ENCODE peak calls at places on chromosomes 4 and X, in ten cellular contexts. Q is cardiac muscle cell; Z is activated CD4-positive, CD25-positive, alpha-beta regulatory T cell treated with anti-CD3 and anti-CD28 coated beads, Interleukin-2, amount 50 U/mL, for 72 hours; W is HEK293T; E is ovary; D is COR-L47; M is activated T-cell treated with anti-CD3 and anti-CD28 coated beads, Interleukin-2, amount 50 U/mL, for 48 hours; K is right cardiac atrium; J is T-helper 17 cell; N is activated CD4-positive, alpha-beta T cell treated with anti-CD3 and anti-CD28 coated beads, Interleukin-2, amount 10 ng/mL, durations not matched to agents 7 days and 5 days. X is an unnamed sample.

GRCh38 chrX:18721683-18722499 is 14.4 kb downstream of the PPEF1 start:
- DNase-seq in Q (no peak), Z (no peak), W (no peak), E (no peak), D (no peak), M (no peak), K (no peak), J (no peak), N (no peak), X (no peak)

GRCh38 chrX:144327515-144327914 is 443.6 kb downstream of the UBE2NL start:
- DNase-seq in Q (no peak), Z (no peak), W (no peak), E (no peak), D (no peak), M (no peak), K (no peak), J (no peak), N (no peak), X (no peak)

GRCh38 chrX:6226646-6227444 is 1.8 kb downstream of the NLGN4X start:
- DNase-seq in Q (no peak), Z (no peak), W (no peak), E (peak; percentile 61), D (no peak), M (no peak), K (no peak), J (no peak), N (no peak), X (peak; percentile 31)

GRCh38 chr4:25654031-25654970 is 1.4 kb upstream of the SLC34A2 start:
- DNase-seq in Q (peak; percentile 36), Z (no peak), W (no peak), E (no peak), D (no peak), M (no peak), K (no peak), J (no peak), N (no peak), X (no peak)

GRCh38 chrX:29231800-29232199 is 644.6 kb downstream of the IL1RAPL1 start:
- DNase-seq in Q (peak; percentile 15), Z (no peak), W (no peak), E (no peak), D (no peak), M (no peak), K (no peak), J (no peak), N (no peak), X (no peak)

GRCh38 chrX:119482497-119483480 is 14.5 kb downstream of the SLC25A5 start:
- DNase-seq in Q (peak; percentile 68), Z (peak; percentile 67), W (peak; percentile 84), E (peak; percentile 64), D (peak; percentile 40), M (peak; percentile 78), K (peak; percentile 87), J (peak; percentile 53), N (peak; percentile 52), X (peak; percentile 67)

GRCh38 chrX:70096052-70096451 is 33.8 kb downstream of the OTUD6A start:
- DNase-seq in Q (peak; percentile 46), Z (no peak), W (peak; percentile 18), E (no peak), D (no peak), M (no peak), K (no peak), J (no peak), N (no peak), X (peak; percentile 3)

GRCh38 chrX:142001934-142002333 is 98.2 kb downstream of the MAGEC1 start:
- DNase-seq in Q (no peak), Z (no peak), W (no peak), E (no peak), D (no peak), M (no peak), K (no peak), J (no peak), N (no peak), X (no peak)

GRCh38 chr4:156475322-156475721 is 496.3 kb downstream of the PDGFC start:
- DNase-seq in Q (peak; percentile 75), Z (no peak), W (peak; percentile 18), E (no peak), D (peak; percentile 39), M (no peak), K (no peak), J (no peak), N (no peak), X (peak; percentile 5)

GRCh38 chr4:140851032-140851636 is 94.9 kb upstream of the TBC1D9 start:
- DNase-seq in Q (peak; percentile 78), Z (no peak), W (peak; percentile 66), E (no peak), D (peak; percentile 70), M (no peak), K (no peak), J (no peak), N (peak; percentile 56), X (peak; percentile 69)

GRCh38 chr4:143178923-143179322 is 5.8 kb upstream of the USP38 start:
- DNase-seq in Q (no peak), Z (no peak), W (no peak), E (no peak), D (no peak), M (no peak), K (no peak), J (no peak), N (no peak), X (no peak)

GRCh38 chr4:6909970-6910339 is 329 bp downstream of the TBC1D14 start:
- DNase-seq in Q (no peak), Z (no peak), W (no peak), E (peak; percentile 70), D (peak; percentile 35), M (peak; percentile 56), K (peak; percentile 73), J (no peak), N (peak; percentile 30), X (peak; percentile 38)

GRCh38 chrX:41824551-41824950 is 98.8 kb downstream of the CASK start:
- DNase-seq in Q (peak; percentile 30), Z (no peak), W (peak; percentile 7), E (no peak), D (no peak), M (no peak), K (no peak), J (no peak), N (no peak), X (no peak)

GRCh38 chr4:63105839-63106238 is 1303.4 kb downstream of the TECRL start:
- DNase-seq in Q (no peak), Z (no peak), W (no peak), E (no peak), D (no peak), M (no peak), K (no peak), J (no peak), N (no peak), X (peak; percentile 13)

GRCh38 chr4:150854600-150854999 is 160.5 kb downstream of the LRBA start:
- DNase-seq in Q (no peak), Z (no peak), W (no peak), E (no peak), D (no peak), M (no peak), K (no peak), J (no peak), N (no peak), X (no peak)

GRCh38 chr4:136803430-136803829 is 728.9 kb downstream of the PCDH18 start:
- DNase-seq in Q (no peak), Z (no peak), W (no peak), E (no peak), D (peak; percentile 76), M (no peak), K (no peak), J (no peak), N (no peak), X (no peak)

GRCh38 chrX:41723821-41724220 is at the start of gene GPR82:
- DNase-seq in Q (no peak), Z (no peak), W (no peak), E (no peak), D (no peak), M (no peak), K (no peak), J (no peak), N (no peak), X (no peak)

GRCh38 chrX:45807572-45808425 is 607.1 kb upstream of the DIPK2B start:
- DNase-seq in Q (peak; percentile 64), Z (no peak), W (no peak), E (no peak), D (no peak), M (no peak), K (no peak), J (no peak), N (peak; percentile 37), X (no peak)

GRCh38 chr4:86972997-86973396 is 38.2 kb downstream of the AFF1 start:
- DNase-seq in Q (peak; percentile 50), Z (no peak), W (no peak), E (no peak), D (no peak), M (no peak), K (no peak), J (no peak), N (no peak), X (no peak)

GRCh38 chr4:121034010-121034409 is 38.3 kb downstream of the NDNF start:
- DNase-seq in Q (peak; percentile 77), Z (no peak), W (no peak), E (no peak), D (no peak), M (no peak), K (no peak), J (no peak), N (no peak), X (no peak)

GRCh38 chr4:74098628-74098995 is 383 bp downstream of the CXCL2 start:
- DNase-seq in Q (peak; percentile 44), Z (no peak), W (no peak), E (no peak), D (no peak), M (no peak), K (peak; percentile 64), J (no peak), N (no peak), X (no peak)

GRCh38 chr4:40183615-40184411 is 13.0 kb upstream of the RHOH start:
- DNase-seq in Q (peak; percentile 11), Z (no peak), W (no peak), E (no peak), D (no peak), M (peak; percentile 61), K (no peak), J (no peak), N (no peak), X (no peak)

GRCh38 chrX:153794897-153795816 is 689 bp downstream of the SSR4 start:
- DNase-seq in Q (peak; percentile 13), Z (peak; percentile 37), W (peak; percentile 23), E (no peak), D (no peak), M (no peak), K (no peak), J (no peak), N (peak; percentile 14), X (no peak)